ENCODE peak calls at places on chromosomes 3 and 15, in eight cellular contexts. P, Z, K, G, T, O, V and A are unnamed samples.

GRCh38 chr3:178735032-178735674 is 198.9 kb downstream of the KCNMB2 start:
- DNase-seq in P (no peak), Z (no peak), K (no peak), G (no peak), T (no peak), O (no peak), V (no peak), A (no peak)

GRCh38 chr15:83308671-83309070 is 24.2 kb upstream of the BNC1 start:
- DNase-seq in P (no peak), Z (no peak), K (no peak), G (no peak), T (no peak), O (no peak), V (no peak), A (no peak)

GRCh38 chr3:40995271-40995670 is 204.0 kb upstream of the CTNNB1 start:
- DNase-seq in P (no peak), Z (no peak), K (no peak), G (no peak), T (no peak), O (no peak), V (no peak), A (no peak)

GRCh38 chr3:148631124-148631903 is 66.4 kb upstream of the AGTR1 start:
- DNase-seq in P (no peak), Z (no peak), K (no peak), G (no peak), T (no peak), O (no peak), V (no peak), A (no peak)

GRCh38 chr3:35045106-35045505 is 594.2 kb upstream of the ARPP21 start:
- DNase-seq in P (no peak), Z (no peak), K (no peak), G (no peak), T (no peak), O (no peak), V (no peak), A (no peak)

GRCh38 chr3:175432338-175433025 is 573.3 kb downstream of the NAALADL2 start:
- DNase-seq in P (no peak), Z (no peak), K (peak), G (no peak), T (no peak), O (peak), V (no peak), A (no peak)

GRCh38 chr3:45966969-45967640 is 23.8 kb downstream of the CXCR6 start:
- DNase-seq in P (no peak), Z (no peak), K (no peak), G (no peak), T (no peak), O (no peak), V (peak), A (no peak)

GRCh38 chr3:66121288-66121687 is 82.6 kb upstream of the MAGI1 start:
- DNase-seq in P (no peak), Z (no peak), K (peak), G (no peak), T (no peak), O (no peak), V (no peak), A (no peak)

GRCh38 chr3:196638922-196639516 is 475 bp upstream of the NRROS start:
- DNase-seq in P (no peak), Z (no peak), K (no peak), G (no peak), T (peak), O (no peak), V (no peak), A (no peak)

GRCh38 chr3:132135628-132136333 is 101.0 kb upstream of the CPNE4 start:
- DNase-seq in P (no peak), Z (no peak), K (peak), G (no peak), T (no peak), O (no peak), V (no peak), A (no peak)

GRCh38 chr3:171256445-171257250 is 203.6 kb downstream of the TNIK start:
- DNase-seq in P (no peak), Z (no peak), K (peak), G (no peak), T (no peak), O (no peak), V (no peak), A (no peak)

GRCh38 chr3:73523661-73524060 is 101.1 kb downstream of the PDZRN3 start:
- DNase-seq in P (no peak), Z (no peak), K (no peak), G (no peak), T (no peak), O (no peak), V (no peak), A (no peak)

GRCh38 chr3:143478124-143478693 is 358.6 kb downstream of the CHST2 start:
- DNase-seq in P (no peak), Z (no peak), K (no peak), G (no peak), T (no peak), O (no peak), V (no peak), A (no peak)

GRCh38 chr15:100031665-100032357 is 298.6 kb upstream of the LYSMD4 start:
- DNase-seq in P (no peak), Z (no peak), K (no peak), G (no peak), T (no peak), O (no peak), V (no peak), A (no peak)

GRCh38 chr15:49145651-49146609 is 9.5 kb downstream of the COPS2 start:
- DNase-seq in P (peak), Z (no peak), K (peak), G (no peak), T (peak), O (peak), V (no peak), A (no peak)

GRCh38 chr3:182981038-182981380 is 671 bp upstream of the DCUN1D1 start:
- DNase-seq in P (no peak), Z (no peak), K (no peak), G (no peak), T (no peak), O (no peak), V (no peak), A (no peak)